ENCODE peak calls at places on chromosomes 12 and 14, in nine cellular contexts. One of them, this sample, is unnamed.

GRCh38 chr12:81095470-81096232 is 17.8 kb downstream of the ACSS3 start:
- DNase-seq in amygdala: no peak
- DNase-seq in GM13976: no peak
- DNase-seq in astrocyte of the cerebellum: peak
- DNase-seq in central memory CD8-positive, alpha-beta T cell: no peak
- DNase-seq in gastrocnemius medialis: no peak
- DNase-seq in NCI-H1092 treated with DMSO at 0.1 percent for 48 hours: no peak
- DNase-seq in H54: no peak
- DNase-seq in NCI-H524: no peak
- DNase-seq in this sample: no peak

GRCh38 chr14:77130386-77130785 is 11.2 kb downstream of the ZDHHC22 start:
- DNase-seq in amygdala: no peak
- DNase-seq in GM13976: peak
- DNase-seq in astrocyte of the cerebellum: no peak
- DNase-seq in central memory CD8-positive, alpha-beta T cell: no peak
- DNase-seq in gastrocnemius medialis: no peak
- DNase-seq in NCI-H1092 treated with DMSO at 0.1 percent for 48 hours: no peak
- DNase-seq in H54: no peak
- DNase-seq in NCI-H524: no peak
- DNase-seq in this sample: no peak

GRCh38 chr14:102426796-102427195 is 64.1 kb downstream of the TECPR2 start:
- DNase-seq in amygdala: no peak
- DNase-seq in GM13976: no peak
- DNase-seq in astrocyte of the cerebellum: no peak
- DNase-seq in central memory CD8-positive, alpha-beta T cell: no peak
- DNase-seq in gastrocnemius medialis: no peak
- DNase-seq in NCI-H1092 treated with DMSO at 0.1 percent for 48 hours: no peak
- DNase-seq in H54: no peak
- DNase-seq in NCI-H524: no peak
- DNase-seq in this sample: no peak

GRCh38 chr14:33792387-33793368 is 158.2 kb downstream of the EGLN3 start:
- DNase-seq in amygdala: no peak
- DNase-seq in GM13976: peak
- DNase-seq in astrocyte of the cerebellum: peak
- DNase-seq in central memory CD8-positive, alpha-beta T cell: no peak
- DNase-seq in gastrocnemius medialis: peak
- DNase-seq in NCI-H1092 treated with DMSO at 0.1 percent for 48 hours: peak
- DNase-seq in H54: peak
- DNase-seq in NCI-H524: peak
- DNase-seq in this sample: peak

GRCh38 chr14:94054401-94054800 is 26.6 kb downstream of the DDX24 start:
- DNase-seq in amygdala: no peak
- DNase-seq in GM13976: no peak
- DNase-seq in astrocyte of the cerebellum: no peak
- DNase-seq in central memory CD8-positive, alpha-beta T cell: no peak
- DNase-seq in gastrocnemius medialis: no peak
- DNase-seq in NCI-H1092 treated with DMSO at 0.1 percent for 48 hours: no peak
- DNase-seq in H54: no peak
- DNase-seq in NCI-H524: no peak
- DNase-seq in this sample: no peak

GRCh38 chr14:57058319-57058718 is 210.4 kb downstream of the EXOC5 start:
- DNase-seq in amygdala: no peak
- DNase-seq in GM13976: no peak
- DNase-seq in astrocyte of the cerebellum: no peak
- DNase-seq in central memory CD8-positive, alpha-beta T cell: no peak
- DNase-seq in gastrocnemius medialis: no peak
- DNase-seq in NCI-H1092 treated with DMSO at 0.1 percent for 48 hours: no peak
- DNase-seq in H54: no peak
- DNase-seq in NCI-H524: peak
- DNase-seq in this sample: no peak

GRCh38 chr14:98890556-98891340 is 381.2 kb downstream of the BCL11B start:
- DNase-seq in amygdala: no peak
- DNase-seq in GM13976: no peak
- DNase-seq in astrocyte of the cerebellum: no peak
- DNase-seq in central memory CD8-positive, alpha-beta T cell: no peak
- DNase-seq in gastrocnemius medialis: no peak
- DNase-seq in NCI-H1092 treated with DMSO at 0.1 percent for 48 hours: no peak
- DNase-seq in H54: no peak
- DNase-seq in NCI-H524: no peak
- DNase-seq in this sample: no peak

GRCh38 chr14:21385170-21385904 is 1.5 kb upstream of the SUPT16H start:
- DNase-seq in amygdala: no peak
- DNase-seq in GM13976: peak
- DNase-seq in astrocyte of the cerebellum: no peak
- DNase-seq in central memory CD8-positive, alpha-beta T cell: no peak
- DNase-seq in gastrocnemius medialis: no peak
- DNase-seq in NCI-H1092 treated with DMSO at 0.1 percent for 48 hours: no peak
- DNase-seq in H54: no peak
- DNase-seq in NCI-H524: no peak
- DNase-seq in this sample: no peak

GRCh38 chr14:68394719-68395117 is 398.1 kb downstream of the ZFP36L1 start:
- DNase-seq in amygdala: no peak
- DNase-seq in GM13976: no peak
- DNase-seq in astrocyte of the cerebellum: no peak
- DNase-seq in central memory CD8-positive, alpha-beta T cell: no peak
- DNase-seq in gastrocnemius medialis: no peak
- DNase-seq in NCI-H1092 treated with DMSO at 0.1 percent for 48 hours: no peak
- DNase-seq in H54: no peak
- DNase-seq in NCI-H524: no peak
- DNase-seq in this sample: no peak

GRCh38 chr14:64891839-64892375 is 12.2 kb upstream of the SPTB start:
- DNase-seq in amygdala: no peak
- DNase-seq in GM13976: peak
- DNase-seq in astrocyte of the cerebellum: peak
- DNase-seq in central memory CD8-positive, alpha-beta T cell: no peak
- DNase-seq in gastrocnemius medialis: no peak
- DNase-seq in NCI-H1092 treated with DMSO at 0.1 percent for 48 hours: peak
- DNase-seq in H54: no peak
- DNase-seq in NCI-H524: peak
- DNase-seq in this sample: no peak

GRCh38 chr14:97218713-97219355 is 421.7 kb downstream of the VRK1 start:
- DNase-seq in amygdala: no peak
- DNase-seq in GM13976: peak
- DNase-seq in astrocyte of the cerebellum: no peak
- DNase-seq in central memory CD8-positive, alpha-beta T cell: peak
- DNase-seq in gastrocnemius medialis: no peak
- DNase-seq in NCI-H1092 treated with DMSO at 0.1 percent for 48 hours: peak
- DNase-seq in H54: no peak
- DNase-seq in NCI-H524: no peak
- DNase-seq in this sample: no peak

GRCh38 chr14:95808371-95808770 is 68.3 kb upstream of the TUNAR start:
- DNase-seq in amygdala: no peak
- DNase-seq in GM13976: no peak
- DNase-seq in astrocyte of the cerebellum: no peak
- DNase-seq in central memory CD8-positive, alpha-beta T cell: no peak
- DNase-seq in gastrocnemius medialis: no peak
- DNase-seq in NCI-H1092 treated with DMSO at 0.1 percent for 48 hours: no peak
- DNase-seq in H54: no peak
- DNase-seq in NCI-H524: no peak
- DNase-seq in this sample: no peak

GRCh38 chr14:77654001-77654431 is 37.6 kb upstream of the SPTLC2 start:
- DNase-seq in amygdala: no peak
- DNase-seq in GM13976: no peak
- DNase-seq in astrocyte of the cerebellum: no peak
- DNase-seq in central memory CD8-positive, alpha-beta T cell: no peak
- DNase-seq in gastrocnemius medialis: no peak
- DNase-seq in NCI-H1092 treated with DMSO at 0.1 percent for 48 hours: peak
- DNase-seq in H54: no peak
- DNase-seq in NCI-H524: no peak
- DNase-seq in this sample: no peak

GRCh38 chr14:60622920-60623263 is 26.4 kb downstream of the SIX1 start:
- DNase-seq in amygdala: no peak
- DNase-seq in GM13976: no peak
- DNase-seq in astrocyte of the cerebellum: peak
- DNase-seq in central memory CD8-positive, alpha-beta T cell: no peak
- DNase-seq in gastrocnemius medialis: no peak
- DNase-seq in NCI-H1092 treated with DMSO at 0.1 percent for 48 hours: no peak
- DNase-seq in H54: no peak
- DNase-seq in NCI-H524: no peak
- DNase-seq in this sample: no peak

GRCh38 chr14:51511265-51511664 is 140.4 kb upstream of the FRMD6 start:
- DNase-seq in amygdala: no peak
- DNase-seq in GM13976: no peak
- DNase-seq in astrocyte of the cerebellum: no peak
- DNase-seq in central memory CD8-positive, alpha-beta T cell: no peak
- DNase-seq in gastrocnemius medialis: no peak
- DNase-seq in NCI-H1092 treated with DMSO at 0.1 percent for 48 hours: no peak
- DNase-seq in H54: no peak
- DNase-seq in NCI-H524: no peak
- DNase-seq in this sample: no peak

GRCh38 chr12:107441906-107442305 is 243.7 kb upstream of the PWP1 start:
- DNase-seq in amygdala: no peak
- DNase-seq in GM13976: no peak
- DNase-seq in astrocyte of the cerebellum: peak
- DNase-seq in central memory CD8-positive, alpha-beta T cell: no peak
- DNase-seq in gastrocnemius medialis: no peak
- DNase-seq in NCI-H1092 treated with DMSO at 0.1 percent for 48 hours: no peak
- DNase-seq in H54: no peak
- DNase-seq in NCI-H524: no peak
- DNase-seq in this sample: peak

GRCh38 chr14:105979446-105979845 is 453.1 kb downstream of the TMEM121 start:
- DNase-seq in amygdala: no peak
- DNase-seq in GM13976: no peak
- DNase-seq in astrocyte of the cerebellum: no peak
- DNase-seq in central memory CD8-positive, alpha-beta T cell: no peak
- DNase-seq in gastrocnemius medialis: no peak
- DNase-seq in NCI-H1092 treated with DMSO at 0.1 percent for 48 hours: peak
- DNase-seq in H54: no peak
- DNase-seq in NCI-H524: no peak
- DNase-seq in this sample: no peak

GRCh38 chr12:3697311-3697870 is 55.5 kb downstream of the CRACR2A start:
- DNase-seq in amygdala: no peak
- DNase-seq in GM13976: no peak
- DNase-seq in astrocyte of the cerebellum: no peak
- DNase-seq in central memory CD8-positive, alpha-beta T cell: no peak
- DNase-seq in gastrocnemius medialis: peak
- DNase-seq in NCI-H1092 treated with DMSO at 0.1 percent for 48 hours: no peak
- DNase-seq in H54: no peak
- DNase-seq in NCI-H524: no peak
- DNase-seq in this sample: no peak

GRCh38 chr12:65672441-65672840 is 151.8 kb upstream of the HMGA2 start:
- DNase-seq in amygdala: no peak
- DNase-seq in GM13976: no peak
- DNase-seq in astrocyte of the cerebellum: no peak
- DNase-seq in central memory CD8-positive, alpha-beta T cell: no peak
- DNase-seq in gastrocnemius medialis: no peak
- DNase-seq in NCI-H1092 treated with DMSO at 0.1 percent for 48 hours: no peak
- DNase-seq in H54: no peak
- DNase-seq in NCI-H524: no peak
- DNase-seq in this sample: no peak

GRCh38 chr12:1629338-1630080 is 478 bp downstream of the WNT5B start:
- DNase-seq in amygdala: no peak
- DNase-seq in GM13976: peak
- DNase-seq in astrocyte of the cerebellum: no peak
- DNase-seq in central memory CD8-positive, alpha-beta T cell: no peak
- DNase-seq in gastrocnemius medialis: no peak
- DNase-seq in NCI-H1092 treated with DMSO at 0.1 percent for 48 hours: peak
- DNase-seq in H54: no peak
- DNase-seq in NCI-H524: peak
- DNase-seq in this sample: no peak

GRCh38 chr12:56189918-56190694 is 823 bp upstream of the SMARCC2 start:
- DNase-seq in amygdala: no peak
- DNase-seq in GM13976: peak
- DNase-seq in astrocyte of the cerebellum: peak
- DNase-seq in central memory CD8-positive, alpha-beta T cell: peak
- DNase-seq in gastrocnemius medialis: peak
- DNase-seq in NCI-H1092 treated with DMSO at 0.1 percent for 48 hours: peak
- DNase-seq in H54: peak
- DNase-seq in NCI-H524: peak
- DNase-seq in this sample: peak

GRCh38 chr12:1640630-1641234 is 11.7 kb downstream of the WNT5B start:
- DNase-seq in amygdala: no peak
- DNase-seq in GM13976: no peak
- DNase-seq in astrocyte of the cerebellum: no peak
- DNase-seq in central memory CD8-positive, alpha-beta T cell: no peak
- DNase-seq in gastrocnemius medialis: no peak
- DNase-seq in NCI-H1092 treated with DMSO at 0.1 percent for 48 hours: peak
- DNase-seq in H54: no peak
- DNase-seq in NCI-H524: peak
- DNase-seq in this sample: no peak

GRCh38 chr14:75069021-75069810 is at the start of gene ZC2HC1C:
- DNase-seq in amygdala: peak
- DNase-seq in GM13976: peak
- DNase-seq in astrocyte of the cerebellum: peak
- DNase-seq in central memory CD8-positive, alpha-beta T cell: no peak
- DNase-seq in gastrocnemius medialis: peak
- DNase-seq in NCI-H1092 treated with DMSO at 0.1 percent for 48 hours: peak
- DNase-seq in H54: peak
- DNase-seq in NCI-H524: peak
- DNase-seq in this sample: peak

GRCh38 chr12:105079011-105079570 is 5.2 kb downstream of the ALDH1L2 start:
- DNase-seq in amygdala: no peak
- DNase-seq in GM13976: no peak
- DNase-seq in astrocyte of the cerebellum: no peak
- DNase-seq in central memory CD8-positive, alpha-beta T cell: no peak
- DNase-seq in gastrocnemius medialis: no peak
- DNase-seq in NCI-H1092 treated with DMSO at 0.1 percent for 48 hours: no peak
- DNase-seq in H54: no peak
- DNase-seq in NCI-H524: no peak
- DNase-seq in this sample: no peak

GRCh38 chr12:49228653-49229052 is 36.2 kb upstream of the TUBA1C start:
- DNase-seq in amygdala: no peak
- DNase-seq in GM13976: no peak
- DNase-seq in astrocyte of the cerebellum: no peak
- DNase-seq in central memory CD8-positive, alpha-beta T cell: no peak
- DNase-seq in gastrocnemius medialis: no peak
- DNase-seq in NCI-H1092 treated with DMSO at 0.1 percent for 48 hours: peak
- DNase-seq in H54: no peak
- DNase-seq in NCI-H524: no peak
- DNase-seq in this sample: no peak

GRCh38 chr12:2653461-2653965 is 141.3 kb upstream of the FKBP4 start:
- DNase-seq in amygdala: no peak
- DNase-seq in GM13976: no peak
- DNase-seq in astrocyte of the cerebellum: no peak
- DNase-seq in central memory CD8-positive, alpha-beta T cell: no peak
- DNase-seq in gastrocnemius medialis: no peak
- DNase-seq in NCI-H1092 treated with DMSO at 0.1 percent for 48 hours: no peak
- DNase-seq in H54: no peak
- DNase-seq in NCI-H524: no peak
- DNase-seq in this sample: no peak

GRCh38 chr12:130041983-130042812 is 120.1 kb upstream of the FZD10 start:
- DNase-seq in amygdala: peak
- DNase-seq in GM13976: peak
- DNase-seq in astrocyte of the cerebellum: no peak
- DNase-seq in central memory CD8-positive, alpha-beta T cell: no peak
- DNase-seq in gastrocnemius medialis: no peak
- DNase-seq in NCI-H1092 treated with DMSO at 0.1 percent for 48 hours: peak
- DNase-seq in H54: no peak
- DNase-seq in NCI-H524: peak
- DNase-seq in this sample: no peak

GRCh38 chr14:54148251-54148650 is 191.6 kb upstream of the BMP4 start:
- DNase-seq in amygdala: no peak
- DNase-seq in GM13976: no peak
- DNase-seq in astrocyte of the cerebellum: no peak
- DNase-seq in central memory CD8-positive, alpha-beta T cell: no peak
- DNase-seq in gastrocnemius medialis: no peak
- DNase-seq in NCI-H1092 treated with DMSO at 0.1 percent for 48 hours: no peak
- DNase-seq in H54: no peak
- DNase-seq in NCI-H524: no peak
- DNase-seq in this sample: no peak

GRCh38 chr12:11949738-11950403 is 120.9 kb upstream of the BCL2L14 start:
- DNase-seq in amygdala: no peak
- DNase-seq in GM13976: no peak
- DNase-seq in astrocyte of the cerebellum: no peak
- DNase-seq in central memory CD8-positive, alpha-beta T cell: no peak
- DNase-seq in gastrocnemius medialis: peak
- DNase-seq in NCI-H1092 treated with DMSO at 0.1 percent for 48 hours: peak
- DNase-seq in H54: no peak
- DNase-seq in NCI-H524: peak
- DNase-seq in this sample: no peak

GRCh38 chr12:86456241-86456640 is 200.1 kb upstream of the MGAT4C start:
- DNase-seq in amygdala: no peak
- DNase-seq in GM13976: no peak
- DNase-seq in astrocyte of the cerebellum: no peak
- DNase-seq in central memory CD8-positive, alpha-beta T cell: no peak
- DNase-seq in gastrocnemius medialis: no peak
- DNase-seq in NCI-H1092 treated with DMSO at 0.1 percent for 48 hours: no peak
- DNase-seq in H54: no peak
- DNase-seq in NCI-H524: no peak
- DNase-seq in this sample: no peak

GRCh38 chr12:4958697-4959375 is 49.1 kb downstream of the KCNA1 start:
- DNase-seq in amygdala: no peak
- DNase-seq in GM13976: no peak
- DNase-seq in astrocyte of the cerebellum: peak
- DNase-seq in central memory CD8-positive, alpha-beta T cell: no peak
- DNase-seq in gastrocnemius medialis: no peak
- DNase-seq in NCI-H1092 treated with DMSO at 0.1 percent for 48 hours: no peak
- DNase-seq in H54: no peak
- DNase-seq in NCI-H524: no peak
- DNase-seq in this sample: no peak